ENCODE peak calls at places on chromosomes 2 and 18, in seven cellular contexts. C is fibroblast of the aortic adventitia, F is AG09319, A is upper lobe of left lung, X is foreskin fibroblast, S is A549, V is Calu3. K is an unnamed sample.

GRCh38 chr2:219403861-219404260 is 14.3 kb upstream of the DES start:
- DNase-seq in V (no peak), X (no peak), C (no peak), S (no peak), F (no peak), A (no peak), K (no peak)

GRCh38 chr2:165793779-165794519 is at the start of gene GALNT3:
- DNase-seq in F (no peak), X (peak; percentile 33), C (no peak), S (no peak), A (peak; percentile 94), V (peak; percentile 93), K (peak; percentile 91)

GRCh38 chr2:101119431-101119830 is 31.8 kb downstream of the TBC1D8 start:
- DNase-seq in S (no peak), F (no peak), V (peak; percentile 39), A (peak; percentile 82), X (peak; percentile 82), C (peak; percentile 65), K (no peak)

GRCh38 chr2:165141601-165142000 is 62.2 kb downstream of the SCN3A start:
- DNase-seq in X (peak; percentile 5), F (no peak), C (peak; percentile 59), V (no peak), A (no peak), S (no peak), K (no peak)

GRCh38 chr2:40097691-40098376 is 318.8 kb upstream of the THUMPD2 start:
- DNase-seq in S (no peak), C (peak; percentile 80), X (peak; percentile 86), F (no peak), V (no peak), A (no peak), K (no peak)

GRCh38 chr18:8097942-8098341 is 511.3 kb upstream of the RAB12 start:
- DNase-seq in F (no peak), V (no peak), C (no peak), A (no peak), X (no peak), S (no peak), K (no peak)

GRCh38 chr2:38462121-38462634 is 85.1 kb upstream of the ATL2 start:
- DNase-seq in S (peak; percentile 64), A (no peak), X (peak; percentile 86), V (peak; percentile 76), C (peak; percentile 91), F (peak; percentile 31), K (no peak)

GRCh38 chr2:239186958-239187357 is 213.9 kb downstream of the HDAC4 start:
- DNase-seq in V (no peak), F (no peak), C (no peak), A (peak; percentile 16), S (no peak), X (no peak), K (no peak)

GRCh38 chr2:107711941-107712340 is 114.8 kb upstream of the RGPD4 start:
- DNase-seq in C (no peak), F (no peak), X (no peak), S (no peak), V (no peak), A (no peak), K (no peak)

GRCh38 chr2:55511508-55512124 is 7.9 kb upstream of the CFAP36 start:
- DNase-seq in A (no peak), V (peak; percentile 45), C (peak; percentile 56), F (no peak), X (peak; percentile 66), S (peak; percentile 48), K (no peak)

GRCh38 chr2:23593396-23594078 is 208.6 kb downstream of the KLHL29 start:
- DNase-seq in C (no peak), S (no peak), F (no peak), X (no peak), A (no peak), V (no peak), K (no peak)

GRCh38 chr2:1622521-1623200 is 121.7 kb downstream of the PXDN start:
- DNase-seq in F (no peak), V (no peak), A (no peak), X (no peak), C (no peak), S (no peak), K (no peak)

DNA sequence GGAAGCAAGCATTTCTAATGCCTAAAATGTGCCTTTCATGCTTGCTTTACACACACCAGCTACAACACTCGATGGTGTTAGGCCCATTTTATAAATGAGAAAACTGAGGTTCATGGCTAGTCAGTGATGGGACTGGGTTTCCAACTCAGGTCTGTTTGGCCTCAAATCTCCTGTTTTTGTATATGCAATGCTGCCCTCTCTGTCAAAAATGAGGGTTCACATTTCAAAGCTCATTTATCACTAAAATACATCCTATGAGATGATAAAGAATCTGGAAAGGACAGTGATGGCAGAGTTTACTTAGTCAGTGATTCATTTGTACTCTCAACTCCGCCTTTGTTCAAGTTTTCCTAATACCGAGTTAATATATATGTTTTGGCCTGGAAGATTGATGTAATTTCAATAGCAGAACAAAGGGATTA is 92.3 kb downstream of the KCTD1 start:
- DNase-seq in F (no peak), X (peak; percentile 49), C (no peak), V (no peak), S (no peak), A (no peak), K (no peak)
- TF ChIP-seq CTCF in F (no peak), X (no peak), C (no peak), V (no peak), S (peak; percentile 34), A (no peak), K (no peak)

GRCh38 chr2:16622399-16622968 is 43.1 kb downstream of the CYRIA start:
- DNase-seq in C (no peak), S (no peak), X (no peak), V (no peak), A (no peak), F (no peak), K (no peak)
- TF ChIP-seq CTCF in C (no peak), S (no peak), X (no peak), V (no peak), A (no peak), F (no peak), K (no peak)

GRCh38 chr2:71532327-71532726 is 79.0 kb downstream of the DYSF start:
- DNase-seq in V (no peak), S (no peak), X (no peak), C (no peak), F (no peak), A (no peak), K (no peak)

GRCh38 chr2:71530246-71530986 is 77.1 kb downstream of the DYSF start:
- DNase-seq in X (peak; percentile 53), A (no peak), C (peak; percentile 54), V (peak; percentile 30), S (peak; percentile 83), F (no peak), K (no peak)

GRCh38 chr2:71528749-71529148 is 75.4 kb downstream of the DYSF start:
- DNase-seq in A (no peak), S (no peak), X (no peak), F (no peak), V (no peak), C (no peak), K (no peak)

GRCh38 chr2:71531522-71532047 is 78.2 kb downstream of the DYSF start:
- DNase-seq in F (no peak), S (peak; percentile 26), A (no peak), C (peak; percentile 22), V (peak; percentile 35), X (peak; percentile 24), K (no peak)

DNA sequence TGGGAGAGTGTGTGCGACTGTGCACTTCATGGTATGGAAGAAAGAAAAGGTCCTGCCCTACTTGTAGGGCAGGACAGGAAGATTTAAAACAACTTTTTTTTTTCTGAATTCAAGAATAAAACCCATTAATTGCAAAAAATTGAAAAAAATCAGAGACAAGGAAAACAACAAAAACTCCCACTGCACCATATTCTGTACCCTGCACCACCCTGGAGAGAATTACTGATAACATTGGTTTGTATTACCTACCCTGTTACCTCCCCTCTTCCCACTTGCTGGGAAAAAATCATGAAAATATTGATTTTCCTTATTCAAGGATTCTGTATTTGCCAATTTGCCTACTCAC is 77.6 kb downstream of the DYSF start:
- DNase-seq in F (no peak), A (no peak), C (no peak), X (no peak), S (no peak), V (no peak), K (no peak)
- TF ChIP-seq CTCF in F (no peak), A (no peak), C (no peak), X (no peak), S (no peak), V (no peak), K (no peak)

DNA sequence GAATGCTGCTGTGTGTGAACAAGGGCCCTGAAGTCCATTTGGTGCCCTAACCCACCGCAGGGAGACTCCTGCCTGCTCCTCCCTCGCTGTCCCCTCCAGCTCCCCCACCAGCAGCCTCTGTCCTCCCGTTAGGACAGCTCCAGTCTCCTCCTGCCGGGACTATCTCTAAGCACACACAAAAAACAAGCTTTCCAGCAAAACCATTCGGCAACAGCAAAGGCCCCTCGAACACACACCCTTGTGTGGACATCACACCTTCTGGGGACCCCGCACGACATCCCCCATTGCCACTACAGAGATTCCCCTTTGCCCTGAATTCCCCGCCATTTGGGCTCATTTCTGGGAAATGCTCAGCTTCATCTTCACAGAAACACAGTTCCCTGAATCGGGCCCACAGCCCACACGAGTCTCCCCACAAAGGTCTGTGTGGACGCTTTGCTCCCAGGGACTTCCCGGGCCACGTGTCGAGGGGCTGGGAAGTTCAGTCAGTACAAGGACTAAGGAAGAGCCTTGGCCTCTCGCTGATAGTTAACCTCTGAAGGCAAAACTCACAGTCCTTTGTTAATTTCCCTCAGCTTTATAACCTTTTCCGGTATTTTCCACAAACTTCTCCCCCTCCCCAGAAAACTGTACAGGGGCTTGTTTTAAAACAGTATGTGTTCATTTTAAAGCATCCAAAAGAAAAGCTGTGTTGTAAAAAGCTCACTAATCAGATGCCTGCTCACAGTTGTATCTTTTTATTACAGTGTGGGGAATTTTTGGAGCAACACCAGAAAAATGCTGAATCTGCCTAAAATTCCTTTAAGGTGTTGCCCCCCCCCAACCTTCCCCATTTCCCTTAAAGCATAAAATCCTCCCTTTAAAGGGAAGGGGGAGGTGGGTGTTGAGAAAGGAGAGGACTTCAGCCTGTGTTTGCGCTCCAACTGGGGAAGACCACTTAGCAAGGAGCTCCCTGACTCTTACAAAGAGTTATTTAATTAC is 25.9 kb downstream of the SMAD7 start:
- DNase-seq in A (no peak), X (no peak), S (no peak), F (no peak), C (no peak), V (no peak), K (no peak)
- TF ChIP-seq CTCF in A (no peak), X (peak; percentile 2), S (no peak), F (peak; percentile 2), C (peak; percentile 13), V (no peak), K (no peak)

DNA sequence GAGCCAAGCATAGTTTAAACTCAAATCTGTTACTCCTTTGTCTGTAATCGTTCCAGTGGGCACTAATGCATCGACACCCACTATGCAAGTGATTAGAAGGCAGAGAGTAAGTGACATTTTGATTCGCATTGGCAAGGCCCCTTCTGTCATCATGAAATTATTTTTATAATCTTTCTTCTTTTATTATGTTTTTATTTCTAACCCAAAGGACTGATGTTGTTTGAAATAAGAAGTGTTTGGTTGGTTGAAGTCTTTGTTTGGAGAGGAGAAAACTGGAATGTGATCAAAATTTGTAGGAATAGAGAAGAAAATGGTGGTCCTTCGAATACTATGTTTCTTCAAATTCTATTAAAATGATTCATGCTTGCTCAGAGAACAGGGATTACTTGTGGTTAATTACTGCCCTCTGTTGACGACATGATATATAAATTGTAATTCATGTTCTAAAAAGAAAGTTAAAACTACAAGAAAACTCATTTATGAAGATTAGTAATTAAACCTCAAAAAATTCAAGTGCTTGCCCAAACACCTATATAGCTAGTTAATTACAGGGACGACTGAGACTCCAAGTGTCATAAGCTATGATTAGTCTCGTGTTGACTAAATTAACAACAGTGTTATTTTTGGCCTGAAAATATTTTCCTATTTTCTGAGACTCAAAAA is 26.4 kb upstream of the TFPI start:
- DNase-seq in A (no peak), X (peak; percentile 80), V (no peak), F (peak; percentile 44), C (peak; percentile 91), S (peak; percentile 7), K (no peak)
- TF ChIP-seq CTCF in A (peak; percentile 32), X (no peak), V (peak; percentile 39), F (peak; percentile 33), C (peak; percentile 31), S (peak; percentile 73), K (peak; percentile 57)

K was measured in progenitor cell of endocrine pancreas.